ENCODE peak calls at places on chromosomes 12 and 14, in four cellular contexts. One of them, this sample, is unnamed.

GRCh38 chr12:132200800-132201199 is 56.5 kb downstream of the NOC4L start:
- DNase-seq in HepG2: no peak
- DNase-seq in A549: no peak
- DNase-seq in K562: no peak
- DNase-seq in this sample: no peak

GRCh38 chr12:94386422-94386821 is 73.2 kb downstream of the CEP83 start:
- DNase-seq in HepG2: peak
- DNase-seq in A549: no peak
- DNase-seq in K562: peak
- DNase-seq in this sample: no peak

GRCh38 chr12:27969011-27969900 is 3.3 kb downstream of the PTHLH start:
- DNase-seq in HepG2: no peak
- DNase-seq in A549: peak
- DNase-seq in K562: no peak
- DNase-seq in this sample: peak

GRCh38 chr12:6627598-6627997 is 8.2 kb downstream of the LPAR5 start:
- DNase-seq in HepG2: no peak
- DNase-seq in A549: no peak
- DNase-seq in K562: peak
- DNase-seq in this sample: no peak

GRCh38 chr14:69620981-69621380 is 9.6 kb downstream of the SUSD6 start:
- DNase-seq in HepG2: no peak
- DNase-seq in A549: no peak
- DNase-seq in K562: no peak
- DNase-seq in this sample: no peak

GRCh38 chr14:103109789-103110415 is 13.4 kb upstream of the TNFAIP2 start:
- DNase-seq in HepG2: peak
- DNase-seq in A549: peak
- DNase-seq in K562: peak
- DNase-seq in this sample: no peak

GRCh38 chr12:54338682-54339296 is 13.9 kb downstream of the COPZ1 start:
- DNase-seq in HepG2: no peak
- DNase-seq in A549: no peak
- DNase-seq in K562: no peak
- DNase-seq in this sample: no peak

GRCh38 chr12:47838286-47838931 is 18.7 kb upstream of the HDAC7 start:
- DNase-seq in HepG2: peak
- DNase-seq in A549: peak
- DNase-seq in K562: peak
- DNase-seq in this sample: no peak

GRCh38 chr14:30211326-30211725 is 283.7 kb upstream of the PRKD1 start:
- DNase-seq in HepG2: no peak
- DNase-seq in A549: no peak
- DNase-seq in K562: no peak
- DNase-seq in this sample: no peak

GRCh38 chr14:53701108-53701875 is 255.3 kb downstream of the BMP4 start:
- DNase-seq in HepG2: no peak
- DNase-seq in A549: no peak
- DNase-seq in K562: no peak
- DNase-seq in this sample: no peak

GRCh38 chr14:75301666-75302325 is 23.2 kb downstream of the FOS start:
- DNase-seq in HepG2: no peak
- DNase-seq in A549: peak
- DNase-seq in K562: peak
- DNase-seq in this sample: no peak

GRCh38 chr14:105485720-105486332 is 860 bp upstream of the CRIP1 start:
- DNase-seq in HepG2: peak
- DNase-seq in A549: peak
- DNase-seq in K562: peak
- DNase-seq in this sample: peak

GRCh38 chr12:79373896-79374499 is 316.8 kb downstream of the PAWR start:
- DNase-seq in HepG2: peak
- DNase-seq in A549: peak
- DNase-seq in K562: peak
- DNase-seq in this sample: peak

GRCh38 chr14:90721619-90722305 is 94.5 kb downstream of the TTC7B start:
- DNase-seq in HepG2: no peak
- DNase-seq in A549: no peak
- DNase-seq in K562: no peak
- DNase-seq in this sample: no peak

GRCh38 chr14:55749946-55750345 is 169.9 kb downstream of the KTN1 start:
- DNase-seq in HepG2: no peak
- DNase-seq in A549: no peak
- DNase-seq in K562: peak
- DNase-seq in this sample: peak

GRCh38 chr12:3832738-3833137 is 40.5 kb downstream of the PARP11 start:
- DNase-seq in HepG2: peak
- DNase-seq in A549: no peak
- DNase-seq in K562: no peak
- DNase-seq in this sample: no peak

GRCh38 chr12:52860102-52860838 is 11.5 kb upstream of the KRT78 start:
- DNase-seq in HepG2: no peak
- DNase-seq in A549: peak
- DNase-seq in K562: no peak
- DNase-seq in this sample: no peak
- TF ChIP-seq HMGXB4 in HepG2: no peak
- TF ChIP-seq HMGXB4 in A549: no peak
- TF ChIP-seq HMGXB4 in K562: no peak
- TF ChIP-seq HMGXB4 in this sample: no peak

GRCh38 chr12:38771871-38772270 is 133.5 kb downstream of the CPNE8 start:
- DNase-seq in HepG2: no peak
- DNase-seq in A549: no peak
- DNase-seq in K562: no peak
- DNase-seq in this sample: no peak
- TF ChIP-seq HMGXB4 in HepG2: no peak
- TF ChIP-seq HMGXB4 in A549: no peak
- TF ChIP-seq HMGXB4 in K562: no peak
- TF ChIP-seq HMGXB4 in this sample: no peak

DNA sequence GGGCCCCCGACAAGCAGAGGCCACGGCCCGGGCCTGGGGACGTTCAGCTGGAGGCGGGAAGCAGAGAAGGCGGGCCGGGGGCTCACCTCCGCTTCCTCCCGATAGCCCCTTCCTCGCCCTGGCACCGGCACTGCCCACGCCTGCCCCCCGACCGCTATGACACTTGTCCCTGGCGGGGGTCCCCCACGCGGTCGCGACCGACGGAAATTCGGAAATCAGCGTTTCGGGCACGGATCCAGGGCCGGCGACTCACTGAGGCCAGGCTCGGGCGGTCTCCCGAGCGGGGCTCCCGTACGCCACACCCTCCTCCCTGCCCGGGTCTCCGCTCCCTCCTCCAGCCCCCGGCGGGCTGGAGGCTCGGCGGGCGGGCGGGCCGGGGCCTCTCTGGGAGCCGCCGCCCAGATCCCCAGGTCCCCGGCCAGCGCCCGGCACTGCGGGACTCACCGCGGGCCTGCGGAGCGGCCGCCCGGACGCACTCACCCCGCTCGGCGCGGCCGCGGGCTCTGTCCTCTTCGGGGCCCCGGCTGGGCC is 552 bp downstream of the PITPNM2 start:
- DNase-seq in HepG2: no peak
- DNase-seq in A549: peak
- DNase-seq in K562: peak
- DNase-seq in this sample: peak
- TF ChIP-seq HMGXB4 in HepG2: no peak
- TF ChIP-seq HMGXB4 in A549: no peak
- TF ChIP-seq HMGXB4 in K562: no peak
- TF ChIP-seq HMGXB4 in this sample: no peak

GRCh38 chr12:13339538-13339937 is 143.0 kb downstream of the EMP1 start:
- DNase-seq in HepG2: peak
- DNase-seq in A549: peak
- DNase-seq in K562: no peak
- DNase-seq in this sample: no peak
- TF ChIP-seq HMGXB4 in HepG2: no peak
- TF ChIP-seq HMGXB4 in A549: no peak
- TF ChIP-seq HMGXB4 in K562: no peak
- TF ChIP-seq HMGXB4 in this sample: no peak

GRCh38 chr14:81001447-81001846 is 46.0 kb downstream of the TSHR start:
- DNase-seq in HepG2: no peak
- DNase-seq in A549: no peak
- DNase-seq in K562: no peak
- DNase-seq in this sample: no peak

GRCh38 chr14:80992580-80992979 is 37.2 kb downstream of the TSHR start:
- DNase-seq in HepG2: no peak
- DNase-seq in A549: no peak
- DNase-seq in K562: no peak
- DNase-seq in this sample: no peak

GRCh38 chr14:80996049-80996901 is 40.9 kb downstream of the TSHR start:
- DNase-seq in HepG2: peak
- DNase-seq in A549: peak
- DNase-seq in K562: peak
- DNase-seq in this sample: no peak
- TF ChIP-seq HMGXB4 in HepG2: no peak
- TF ChIP-seq HMGXB4 in A549: no peak
- TF ChIP-seq HMGXB4 in K562: no peak
- TF ChIP-seq HMGXB4 in this sample: no peak

GRCh38 chr12:17015501-17015900 is 409.5 kb upstream of the LMO3 start:
- DNase-seq in HepG2: no peak
- DNase-seq in A549: no peak
- DNase-seq in K562: no peak
- DNase-seq in this sample: no peak
- TF ChIP-seq HMGXB4 in HepG2: no peak
- TF ChIP-seq HMGXB4 in A549: no peak
- TF ChIP-seq HMGXB4 in K562: no peak
- TF ChIP-seq HMGXB4 in this sample: no peak

GRCh38 chr12:76628745-76629144 is 69.2 kb upstream of the OSBPL8 start:
- DNase-seq in HepG2: no peak
- DNase-seq in A549: no peak
- DNase-seq in K562: peak
- DNase-seq in this sample: no peak
- TF ChIP-seq HMGXB4 in HepG2: no peak
- TF ChIP-seq HMGXB4 in A549: no peak
- TF ChIP-seq HMGXB4 in K562: no peak
- TF ChIP-seq HMGXB4 in this sample: no peak

This sample was measured in WTC11.